ENCODE peak calls at places on chromosomes 4 and X, in eight cellular contexts. M is Right ventricle myocardium superior; Q is foreskin fibroblast; T is activated naive CD4-positive, alpha-beta T cell; P is kidney tubule cell; L is neural progenitor cell; E is stimulated activated CD4-positive, alpha-beta T cell treated with anti-CD3 and anti-CD28 coated beads, Interleukin-15, amount 100 ng/mL, for 1 hour; O is activated T-cell treated with anti-CD3 and anti-CD28 coated beads for 24 hours. V is an unnamed sample.

GRCh38 chrX:100731441-100732281 is at the start of gene SYTL4:
- DNase-seq in O (no peak), P (peak), L (peak), T (no peak), M (peak), Q (no peak), E (no peak), V (peak)

GRCh38 chr4:10703146-10703545 is 18.6 kb upstream of the CLNK start:
- DNase-seq in T (no peak), O (no peak), E (no peak), P (no peak), L (no peak), M (no peak), Q (no peak), V (no peak)

GRCh38 chrX:108734426-108734825 is 1.9 kb downstream of the IRS4 start:
- DNase-seq in E (no peak), T (no peak), O (no peak), Q (no peak), P (no peak), L (no peak), M (no peak), V (no peak)

GRCh38 chr4:24917076-24917856 is 4.4 kb upstream of the CCDC149 start:
- DNase-seq in E (no peak), O (no peak), Q (no peak), T (no peak), M (no peak), L (peak), P (no peak), V (no peak)

GRCh38 chr4:153593166-153593565 is 90.9 kb upstream of the TLR2 start:
- DNase-seq in E (no peak), P (no peak), L (no peak), T (no peak), O (no peak), Q (no peak), M (no peak), V (no peak)

GRCh38 chr4:15956179-15956850 is 6.7 kb downstream of the FGFBP2 start:
- DNase-seq in Q (peak), L (peak), O (peak), M (peak), T (peak), P (peak), E (peak), V (peak)

GRCh38 chrX:76434103-76434741 is 6.7 kb downstream of the MAGEE1 start:
- DNase-seq in E (no peak), L (peak), Q (no peak), M (no peak), O (no peak), P (no peak), T (no peak), V (no peak)

GRCh38 chrX:18927558-18927957 is 56.4 kb downstream of the PHKA2 start:
- DNase-seq in Q (no peak), L (no peak), O (no peak), E (no peak), M (no peak), P (no peak), T (no peak), V (no peak)

GRCh38 chr4:78291277-78291676 is 234.2 kb downstream of the FRAS1 start:
- DNase-seq in E (no peak), L (no peak), O (no peak), T (no peak), P (no peak), M (no peak), Q (no peak), V (no peak)

GRCh38 chr4:18518098-18518497 is 496.5 kb upstream of the LCORL start:
- DNase-seq in O (no peak), M (no peak), T (no peak), E (no peak), Q (no peak), P (no peak), L (peak), V (no peak)

GRCh38 chrX:74465424-74465823 is 44.1 kb downstream of the SLC16A2 start:
- DNase-seq in O (no peak), Q (peak), L (no peak), T (no peak), P (no peak), E (no peak), M (no peak), V (peak)

GRCh38 chrX:109475174-109475891 is 6.6 kb downstream of the GUCY2F start:
- DNase-seq in L (peak), M (no peak), E (no peak), Q (peak), P (peak), O (no peak), T (no peak), V (peak)

GRCh38 chr4:620851-621261 is 4.5 kb upstream of the PDE6B start:
- DNase-seq in T (no peak), E (no peak), M (peak), Q (no peak), P (no peak), O (no peak), L (no peak), V (no peak)

GRCh38 chr4:73070072-73070385 is 513 bp upstream of the COX18 start:
- DNase-seq in E (no peak), L (no peak), Q (no peak), T (no peak), M (no peak), O (no peak), P (no peak), V (no peak)

GRCh38 chr4:118797558-118798142 is 38.3 kb downstream of the SEC24D start:
- DNase-seq in T (no peak), O (no peak), Q (peak), P (no peak), E (no peak), L (no peak), M (no peak), V (peak)

GRCh38 chrX:71621644-71622346 is 3.5 kb upstream of the CXCR3 start:
- DNase-seq in M (no peak), Q (peak), T (no peak), E (no peak), O (no peak), P (no peak), L (no peak), V (peak)

GRCh38 chr4:111698361-111698760 is 446.9 kb upstream of the FAM241A start:
- DNase-seq in L (no peak), E (no peak), P (no peak), O (no peak), M (no peak), T (no peak), Q (no peak), V (no peak)

GRCh38 chr4:7960017-7960789 is 20.5 kb upstream of the AFAP1 start:
- DNase-seq in E (no peak), T (no peak), P (no peak), L (no peak), O (no peak), M (no peak), Q (peak), V (no peak)

GRCh38 chr4:20272411-20272872 is 20.7 kb downstream of the SLIT2 start:
- DNase-seq in O (no peak), L (no peak), P (no peak), M (no peak), Q (no peak), T (no peak), E (no peak), V (peak)

GRCh38 chr4:128542047-128542446 is 254.4 kb upstream of the PGRMC2 start:
- DNase-seq in P (no peak), M (no peak), L (no peak), T (no peak), E (no peak), O (no peak), Q (no peak), V (no peak)

GRCh38 chr4:89556596-89557305 is 249.2 kb upstream of the GPRIN3 start:
- DNase-seq in E (no peak), M (no peak), O (no peak), L (no peak), Q (peak), P (no peak), T (no peak), V (peak)

GRCh38 chrX:9352683-9353430 is 112.0 kb upstream of the TBL1X start:
- DNase-seq in O (no peak), P (no peak), Q (peak), E (no peak), M (no peak), T (no peak), L (no peak), V (peak)

GRCh38 chr4:186297013-186297645 is 31.1 kb downstream of the F11 start:
- DNase-seq in P (peak), E (no peak), T (no peak), O (no peak), L (peak), M (no peak), Q (peak), V (peak)

V was measured in fibroblast of gingiva.